ENCODE peak calls at places on chromosomes 4 and X, in nine cellular contexts. W, H, Z, C, S, U, O, B and K are unnamed samples.

GRCh38 chrX:21723097-21723496 is 34.8 kb downstream of the SMPX start:
- DNase-seq in B (no peak), W (peak), O (no peak), S (no peak), U (no peak), C (no peak), H (peak), Z (no peak), K (no peak)

GRCh38 chrX:120468479-120468824 is 644 bp downstream of the LAMP2 start:
- DNase-seq in Z (no peak), B (no peak), O (no peak), C (no peak), U (no peak), H (peak), W (no peak), S (no peak), K (no peak)

GRCh38 chrX:39669668-39670067 is 428.1 kb downstream of the BCOR start:
- DNase-seq in U (no peak), B (no peak), Z (no peak), H (no peak), W (no peak), O (no peak), S (no peak), C (no peak), K (no peak)

GRCh38 chr4:105619193-105619931 is 66.9 kb downstream of the ARHGEF38 start:
- DNase-seq in U (no peak), S (peak), O (no peak), Z (peak), B (no peak), C (peak), H (no peak), W (no peak), K (peak)

GRCh38 chrX:24014388-24015018 is 12.5 kb downstream of the KLHL15 start:
- DNase-seq in H (peak), W (no peak), S (no peak), C (no peak), O (no peak), U (no peak), B (no peak), Z (no peak), K (no peak)

GRCh38 chrX:49172280-49172780 is 632 bp downstream of the PLP2 start:
- DNase-seq in Z (peak), C (peak), B (no peak), H (peak), O (no peak), S (peak), U (no peak), W (peak), K (no peak)

GRCh38 chr4:132540797-132541196 is 608.3 kb upstream of the PCDH10 start:
- DNase-seq in W (no peak), B (no peak), C (no peak), Z (no peak), O (no peak), U (no peak), S (no peak), H (no peak), K (no peak)

GRCh38 chr4:140609548-140610425 is 41.0 kb upstream of the UCP1 start:
- DNase-seq in H (peak), W (peak), Z (peak), O (peak), U (no peak), B (peak), S (peak), C (no peak), K (no peak)

GRCh38 chr4:169251291-169252235 is 19.2 kb downstream of the SH3RF1 start:
- DNase-seq in U (no peak), S (no peak), Z (no peak), C (no peak), H (no peak), B (no peak), W (peak), O (peak), K (no peak)

GRCh38 chrX:117607571-117607970 is 509.0 kb downstream of the KLHL13 start:
- DNase-seq in B (no peak), C (no peak), S (no peak), Z (no peak), U (no peak), O (no peak), H (no peak), W (no peak), K (no peak)

GRCh38 chr4:1760521-1761001 is 32.5 kb upstream of the FGFR3 start:
- DNase-seq in H (no peak), O (no peak), U (no peak), B (no peak), C (no peak), W (no peak), Z (no peak), S (peak), K (no peak)

GRCh38 chrX:154333837-154334271 is 38.3 kb downstream of the TKTL1 start:
- DNase-seq in B (no peak), S (no peak), C (no peak), W (no peak), H (no peak), O (no peak), Z (no peak), U (no peak), K (no peak)

GRCh38 chrX:37986893-37987292 is 19.5 kb upstream of the SYTL5 start:
- DNase-seq in O (no peak), S (no peak), H (peak), W (no peak), Z (peak), B (no peak), U (no peak), C (no peak), K (no peak)

GRCh38 chrX:19715711-19716638 is 171.4 kb downstream of the SH3KBP1 start:
- DNase-seq in C (no peak), O (no peak), W (no peak), H (no peak), B (no peak), U (no peak), S (no peak), Z (peak), K (no peak)

GRCh38 chrX:123968383-123969050 is 7.0 kb downstream of the STAG2 start:
- DNase-seq in U (no peak), Z (no peak), O (no peak), C (no peak), W (no peak), H (no peak), B (no peak), S (no peak), K (no peak)

GRCh38 chr4:174910271-174910670 is 7.9 kb upstream of the ADAM29 start:
- DNase-seq in O (no peak), H (no peak), U (no peak), S (no peak), Z (no peak), W (no peak), B (no peak), C (no peak), K (no peak)

GRCh38 chr4:19880205-19880604 is 371.5 kb upstream of the SLIT2 start:
- DNase-seq in W (no peak), H (peak), Z (peak), O (no peak), B (no peak), C (peak), S (no peak), U (no peak), K (no peak)

GRCh38 chr4:166169111-166169510 is 296.1 kb downstream of the TLL1 start:
- DNase-seq in C (no peak), B (no peak), S (no peak), Z (peak), O (peak), U (no peak), W (peak), H (peak), K (no peak)

GRCh38 chr4:174553828-174554227 is 31.5 kb upstream of the HPGD start:
- DNase-seq in W (no peak), O (no peak), U (no peak), Z (peak), B (no peak), C (no peak), H (peak), S (no peak), K (no peak)

GRCh38 chrX:149398027-149398426 is 107.1 kb downstream of the IDS start:
- DNase-seq in U (no peak), Z (no peak), C (no peak), H (no peak), O (no peak), S (no peak), W (peak), B (no peak), K (no peak)

GRCh38 chrX:140524556-140524955 is 19.7 kb upstream of the SOX3 start:
- DNase-seq in O (no peak), S (no peak), B (no peak), W (peak), H (peak), U (no peak), C (no peak), Z (peak), K (no peak)
- H3K27ac ChIP-seq in O (no peak), S (no peak), B (no peak), W (no peak), H (peak), U (no peak), C (no peak), Z (no peak), K (no peak)

GRCh38 chrX:136731207-136731782 is 49.4 kb downstream of the ARHGEF6 start:
- DNase-seq in S (no peak), Z (no peak), B (no peak), C (no peak), H (no peak), O (no peak), W (no peak), U (no peak), K (no peak)

GRCh38 chrX:136735604-136736003 is 45.1 kb downstream of the ARHGEF6 start:
- DNase-seq in W (no peak), H (no peak), C (no peak), U (no peak), Z (no peak), S (no peak), O (no peak), B (no peak), K (no peak)

GRCh38 chrX:136728393-136728792 is 52.3 kb downstream of the ARHGEF6 start:
- DNase-seq in O (no peak), B (no peak), S (no peak), Z (no peak), H (no peak), C (no peak), W (no peak), U (no peak), K (no peak)

GRCh38 chrX:136733613-136734012 is 47.1 kb downstream of the ARHGEF6 start:
- DNase-seq in O (no peak), C (no peak), H (no peak), Z (no peak), W (no peak), B (no peak), S (no peak), U (no peak), K (no peak)

DNA sequence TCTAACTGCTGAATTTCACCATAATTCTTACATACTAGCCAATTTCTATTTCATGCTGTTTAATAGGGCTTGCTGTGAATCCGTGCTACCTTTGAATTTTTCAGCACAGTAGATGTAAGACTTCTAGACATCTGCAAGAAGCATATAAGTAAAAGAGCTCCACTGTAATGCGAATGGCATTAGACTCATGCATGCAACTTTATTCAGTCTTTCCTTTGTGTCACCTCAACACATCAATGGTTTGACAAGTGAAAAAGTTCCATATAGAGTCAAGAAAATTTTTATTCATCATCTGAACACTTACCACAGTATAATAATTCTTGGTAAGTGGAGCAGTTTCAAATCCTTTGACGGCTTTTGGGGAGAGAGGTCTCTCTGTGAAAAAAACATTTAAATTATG is 48.9 kb downstream of the ARHGEF6 start:
- DNase-seq in U (no peak), O (no peak), C (no peak), Z (no peak), B (no peak), S (no peak), H (no peak), W (no peak), K (no peak)
- H3K27ac ChIP-seq in U (no peak), O (no peak), C (no peak), Z (no peak), B (no peak), S (no peak), H (no peak), W (no peak), K (no peak)

GRCh38 chr4:81214518-81215218 is 354 bp downstream of the PRKG2 start:
- DNase-seq in B (no peak), H (peak), O (no peak), Z (peak), C (no peak), W (peak), U (no peak), S (peak), K (no peak)
- H3K27ac ChIP-seq in B (no peak), H (peak), O (no peak), Z (no peak), C (peak), W (no peak), U (no peak), S (no peak), K (no peak)

DNA sequence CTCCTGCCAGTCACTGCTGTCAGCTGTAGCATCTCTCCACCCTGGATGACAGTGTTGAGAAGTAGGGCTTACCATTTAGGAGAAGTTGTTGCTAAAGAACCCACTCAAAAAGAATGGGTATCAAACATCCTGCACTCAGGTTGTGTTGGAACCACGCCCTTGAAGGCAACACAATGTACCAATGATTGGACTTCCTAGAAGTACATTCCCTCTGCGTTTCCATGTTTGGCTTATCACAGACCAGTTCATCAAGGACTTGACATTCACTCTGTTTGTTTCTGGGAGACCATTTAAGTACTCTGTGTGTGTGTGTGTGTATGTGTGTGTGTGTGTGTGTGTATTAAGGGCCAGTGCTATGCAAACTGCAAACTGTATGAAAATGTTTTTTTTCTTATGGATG is 200.6 kb upstream of the GATB start:
- DNase-seq in Z (no peak), O (no peak), U (no peak), S (no peak), H (no peak), C (no peak), B (no peak), W (no peak), K (no peak)
- H3K27ac ChIP-seq in Z (no peak), O (no peak), U (no peak), S (no peak), H (no peak), C (no peak), B (no peak), W (no peak), K (no peak)

DNA sequence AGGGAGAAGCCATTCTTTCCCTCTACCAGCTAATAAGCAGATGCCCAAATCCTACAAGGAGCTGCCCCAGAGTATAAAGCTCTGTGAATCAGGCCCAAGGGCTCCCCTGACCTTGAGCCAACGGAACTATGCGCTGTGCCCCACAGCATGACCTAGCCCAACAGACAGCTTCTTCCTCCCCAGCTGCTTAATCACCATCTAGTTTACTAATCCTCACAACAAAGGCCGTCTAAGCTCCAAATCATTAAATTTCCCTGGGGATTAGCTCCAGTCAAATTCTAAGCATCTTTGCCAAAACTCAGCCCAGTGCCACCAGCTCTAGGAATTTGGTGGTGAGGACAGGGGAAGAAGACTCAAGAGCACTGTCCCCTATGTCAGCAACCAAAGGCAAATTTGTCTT is 113.1 kb downstream of the SHROOM4 start:
- DNase-seq in W (peak), H (peak), C (no peak), Z (peak), O (no peak), S (no peak), U (no peak), B (no peak), K (no peak)
- H3K27ac ChIP-seq in W (peak), H (no peak), C (no peak), Z (no peak), O (no peak), S (no peak), U (no peak), B (no peak), K (no peak)

GRCh38 chr4:101556845-101557244 is 209.5 kb upstream of the PPP3CA start:
- DNase-seq in B (no peak), U (no peak), C (no peak), Z (no peak), W (no peak), S (no peak), H (no peak), O (no peak), K (no peak)
- H3K27ac ChIP-seq in B (no peak), U (no peak), C (no peak), Z (no peak), W (no peak), S (no peak), H (no peak), O (no peak), K (no peak)

DNA sequence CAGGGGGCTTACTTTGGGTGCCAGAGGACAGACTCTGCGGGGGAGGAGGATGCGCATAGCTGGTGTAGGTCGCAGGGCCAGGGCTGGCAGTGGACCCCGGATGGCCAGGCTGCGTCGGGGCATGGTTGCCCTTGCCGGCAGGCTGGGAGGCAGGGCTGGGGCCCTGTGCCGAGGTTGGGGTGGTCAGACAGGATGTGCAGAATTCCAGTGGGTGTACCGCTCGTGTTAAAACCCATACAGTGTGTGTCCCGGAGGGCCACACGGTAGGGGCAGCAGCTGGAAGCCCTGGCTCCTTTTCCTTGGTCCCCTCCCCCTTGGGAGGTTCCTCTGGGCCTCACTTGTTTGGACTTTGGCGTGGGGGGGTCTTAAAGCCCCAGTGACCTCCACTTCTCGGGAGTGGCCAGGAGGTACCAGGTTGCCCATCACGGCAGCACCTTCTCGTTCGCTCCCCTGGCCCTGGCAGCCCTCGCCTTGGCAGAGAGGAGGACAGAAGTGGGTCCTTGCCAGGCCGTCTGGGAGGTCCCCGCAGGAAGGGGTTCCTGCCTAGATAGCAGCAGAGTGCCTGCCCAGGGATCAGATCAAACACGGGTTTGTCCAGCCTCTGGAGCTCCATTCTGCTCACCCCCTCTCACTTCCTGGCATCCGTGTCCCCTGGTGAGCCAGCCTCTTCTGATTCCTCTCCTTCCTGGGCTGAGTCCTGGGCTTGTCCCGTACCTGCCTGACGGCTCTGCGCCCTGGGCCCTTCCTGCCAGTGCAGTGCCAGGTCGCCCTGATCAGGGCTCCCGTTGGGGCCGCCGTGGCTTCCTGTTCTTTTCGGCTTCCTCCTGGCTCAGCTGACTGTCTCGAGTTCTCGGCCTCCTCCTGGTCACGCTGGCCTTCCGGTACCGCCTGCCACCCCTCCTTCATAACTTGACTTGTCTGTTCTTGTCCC is 56.7 kb upstream of the HGFAC start:
- DNase-seq in C (peak), H (no peak), O (no peak), W (no peak), B (no peak), Z (no peak), U (no peak), S (no peak), K (no peak)
- H3K27ac ChIP-seq in C (peak), H (no peak), O (no peak), W (no peak), B (no peak), Z (no peak), U (peak), S (no peak), K (peak)